ENCODE peak calls at places on chromosome 15, in eight cellular contexts. O, R, Y, K, E, A, I and T are unnamed samples.

GRCh38 chr15:66673410-66674322 is 28.4 kb upstream of the SMAD6 start:
- DNase-seq in O (no peak), R (peak; percentile 57), Y (peak; percentile 56), K (peak; percentile 67), E (no peak), A (no peak), I (peak; percentile 76), T (peak; percentile 59)

GRCh38 chr15:99425666-99426301 is 140.0 kb upstream of the MEF2A start:
- DNase-seq in O (no peak), R (peak; percentile 49), Y (no peak), K (no peak), E (no peak), A (no peak), I (no peak), T (no peak)

GRCh38 chr15:48032911-48033310 is 87.9 kb upstream of the SLC24A5 start:
- DNase-seq in O (no peak), R (no peak), Y (no peak), K (no peak), E (no peak), A (no peak), I (no peak), T (no peak)

GRCh38 chr15:66952756-66953522 is 112.5 kb upstream of the SMAD3 start:
- DNase-seq in O (no peak), R (no peak), Y (no peak), K (no peak), E (no peak), A (no peak), I (no peak), T (no peak)

GRCh38 chr15:78208341-78208844 is 26.0 kb downstream of the ACSBG1 start:
- DNase-seq in O (peak; percentile 47), R (no peak), Y (no peak), K (no peak), E (no peak), A (no peak), I (no peak), T (no peak)

GRCh38 chr15:53747501-53748068 is 11.9 kb downstream of the WDR72 start:
- DNase-seq in O (no peak), R (no peak), Y (no peak), K (no peak), E (no peak), A (no peak), I (no peak), T (no peak)

GRCh38 chr15:92394327-92395175 is 870 bp downstream of the ST8SIA2 start:
- DNase-seq in O (no peak), R (no peak), Y (no peak), K (peak; percentile 74), E (no peak), A (no peak), I (no peak), T (no peak)

GRCh38 chr15:39584662-39585393 is 3.9 kb downstream of the THBS1 start:
- DNase-seq in O (no peak), R (peak; percentile 58), Y (no peak), K (no peak), E (peak; percentile 78), A (peak; percentile 28), I (no peak), T (no peak)

GRCh38 chr15:57611119-57611518 is 19.4 kb downstream of the MYZAP start:
- DNase-seq in O (no peak), R (no peak), Y (no peak), K (no peak), E (no peak), A (no peak), I (no peak), T (no peak)

GRCh38 chr15:57607570-57608000 is 15.9 kb downstream of the MYZAP start:
- DNase-seq in O (no peak), R (peak; percentile 67), Y (peak; percentile 51), K (no peak), E (peak; percentile 43), A (no peak), I (no peak), T (no peak)

GRCh38 chr15:57606816-57607215 is 15.1 kb downstream of the MYZAP start:
- DNase-seq in O (no peak), R (no peak), Y (no peak), K (no peak), E (no peak), A (no peak), I (no peak), T (no peak)

GRCh38 chr15:57610130-57610529 is 18.4 kb downstream of the MYZAP start:
- DNase-seq in O (no peak), R (peak; percentile 62), Y (no peak), K (no peak), E (peak; percentile 43), A (peak; percentile 50), I (no peak), T (no peak)

DNA sequence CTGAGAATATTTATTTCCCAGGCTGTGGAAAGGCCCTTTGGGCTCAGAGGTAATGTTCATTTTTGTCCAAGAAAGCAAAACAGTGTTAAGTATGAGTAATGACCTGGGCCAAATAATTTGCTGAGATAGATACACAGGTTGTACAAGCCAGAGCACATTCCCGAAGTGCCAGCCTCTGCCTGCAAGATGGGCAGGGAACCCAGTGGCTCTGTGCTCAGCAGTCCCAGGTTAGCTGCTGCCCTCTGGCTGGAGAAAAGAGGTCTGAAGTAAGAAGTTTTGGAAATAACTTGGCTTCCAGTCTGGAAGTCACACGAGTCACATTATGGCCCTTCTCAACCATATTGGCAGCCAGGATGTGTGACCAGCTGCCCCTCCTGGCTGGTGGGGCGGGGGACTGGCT is 20.2 kb downstream of the MYZAP start:
- DNase-seq in O (no peak), R (peak; percentile 48), Y (no peak), K (no peak), E (peak; percentile 29), A (no peak), I (no peak), T (no peak)
- TF ChIP-seq CTCF in O (no peak), R (peak; percentile 44), Y (no peak), K (no peak), E (peak; percentile 35), A (no peak), I (no peak), T (no peak)

DNA sequence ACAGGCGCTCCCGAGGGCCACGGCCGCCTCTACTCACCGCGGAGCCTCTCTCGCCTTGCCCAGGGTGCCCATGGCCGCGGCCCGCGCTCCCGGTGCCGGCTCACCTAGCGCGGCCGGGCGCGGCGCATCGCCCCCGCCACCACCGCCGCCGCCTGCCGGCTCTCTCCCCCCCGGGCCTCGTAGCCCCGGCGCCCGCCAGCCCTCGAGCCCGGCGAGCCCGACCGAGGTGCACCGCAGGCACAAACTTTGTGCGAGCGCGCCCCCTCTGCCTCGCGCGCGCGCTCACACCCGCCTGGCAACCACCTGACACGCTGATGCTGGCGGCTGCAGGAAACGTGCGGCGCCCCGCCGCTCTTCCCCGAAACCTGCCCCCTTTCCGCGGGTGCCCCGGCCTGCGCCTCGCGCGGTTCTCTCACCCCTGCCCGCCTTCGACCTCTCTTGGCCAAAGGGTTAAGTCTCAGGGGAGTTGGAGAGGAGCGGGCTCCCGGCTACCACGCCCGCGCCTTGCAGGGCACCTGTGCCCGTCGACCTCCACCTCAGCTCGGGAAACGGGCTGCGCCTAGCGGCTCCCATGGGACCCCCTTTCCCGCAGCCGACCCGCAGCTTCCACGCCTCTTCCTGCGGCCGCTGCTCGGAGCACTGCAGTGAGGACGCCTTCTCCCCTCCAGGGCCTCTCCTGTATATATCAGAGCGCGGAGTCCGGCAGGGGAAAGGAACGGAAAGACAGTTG is at the start of gene RASGRP1:
- DNase-seq in O (no peak), R (peak; percentile 36), Y (no peak), K (peak; percentile 56), E (peak; percentile 45), A (peak; percentile 56), I (peak; percentile 88), T (peak; percentile 84)
- TF ChIP-seq CTCF in O (no peak), R (no peak), Y (peak; percentile 31), K (no peak), E (peak; percentile 27), A (peak; percentile 53), I (no peak), T (peak; percentile 54)

GRCh38 chr15:84818221-84819131 is 1.3 kb downstream of the ALPK3 start:
- DNase-seq in O (no peak), R (peak; percentile 68), Y (no peak), K (peak; percentile 16), E (no peak), A (peak; percentile 14), I (peak; percentile 17), T (no peak)

GRCh38 chr15:84821501-84822021 is 4.4 kb downstream of the ALPK3 start:
- DNase-seq in O (no peak), R (peak; percentile 60), Y (no peak), K (no peak), E (no peak), A (no peak), I (no peak), T (no peak)

GRCh38 chr15:84817461-84818081 is 415 bp downstream of the ALPK3 start:
- DNase-seq in O (no peak), R (no peak), Y (no peak), K (peak; percentile 41), E (no peak), A (no peak), I (no peak), T (no peak)

GRCh38 chr15:84819791-84820190 is 2.6 kb downstream of the ALPK3 start:
- DNase-seq in O (no peak), R (no peak), Y (no peak), K (no peak), E (no peak), A (no peak), I (no peak), T (no peak)

DNA sequence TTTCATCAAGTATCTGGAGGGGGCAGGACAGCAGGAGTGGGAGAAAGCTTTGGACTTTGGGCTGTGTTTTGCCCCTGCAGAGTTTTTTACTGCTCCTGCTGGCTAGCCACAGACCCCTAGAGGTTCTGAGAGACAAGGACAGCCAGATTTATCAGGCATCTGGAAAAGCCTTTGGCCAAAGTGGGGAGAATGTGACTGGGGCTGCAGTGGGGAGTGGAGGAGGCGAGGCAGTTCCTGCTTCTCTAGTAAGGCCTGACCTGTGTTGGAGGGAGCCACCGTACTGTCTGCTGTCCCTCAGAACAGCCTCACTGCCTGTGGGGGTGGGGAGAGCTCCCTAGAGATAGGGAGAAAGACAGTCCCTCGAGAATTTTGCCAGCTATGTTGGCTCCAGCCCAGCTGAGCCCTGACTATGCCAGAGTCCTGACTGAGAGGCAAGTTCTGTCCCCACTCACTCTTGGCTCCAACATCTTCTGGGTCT is 2.2 kb downstream of the ALPK3 start:
- DNase-seq in O (no peak), R (no peak), Y (no peak), K (no peak), E (no peak), A (no peak), I (no peak), T (no peak)
- TF ChIP-seq CTCF in O (no peak), R (peak; percentile 23), Y (no peak), K (peak; percentile 37), E (no peak), A (no peak), I (no peak), T (no peak)

DNA sequence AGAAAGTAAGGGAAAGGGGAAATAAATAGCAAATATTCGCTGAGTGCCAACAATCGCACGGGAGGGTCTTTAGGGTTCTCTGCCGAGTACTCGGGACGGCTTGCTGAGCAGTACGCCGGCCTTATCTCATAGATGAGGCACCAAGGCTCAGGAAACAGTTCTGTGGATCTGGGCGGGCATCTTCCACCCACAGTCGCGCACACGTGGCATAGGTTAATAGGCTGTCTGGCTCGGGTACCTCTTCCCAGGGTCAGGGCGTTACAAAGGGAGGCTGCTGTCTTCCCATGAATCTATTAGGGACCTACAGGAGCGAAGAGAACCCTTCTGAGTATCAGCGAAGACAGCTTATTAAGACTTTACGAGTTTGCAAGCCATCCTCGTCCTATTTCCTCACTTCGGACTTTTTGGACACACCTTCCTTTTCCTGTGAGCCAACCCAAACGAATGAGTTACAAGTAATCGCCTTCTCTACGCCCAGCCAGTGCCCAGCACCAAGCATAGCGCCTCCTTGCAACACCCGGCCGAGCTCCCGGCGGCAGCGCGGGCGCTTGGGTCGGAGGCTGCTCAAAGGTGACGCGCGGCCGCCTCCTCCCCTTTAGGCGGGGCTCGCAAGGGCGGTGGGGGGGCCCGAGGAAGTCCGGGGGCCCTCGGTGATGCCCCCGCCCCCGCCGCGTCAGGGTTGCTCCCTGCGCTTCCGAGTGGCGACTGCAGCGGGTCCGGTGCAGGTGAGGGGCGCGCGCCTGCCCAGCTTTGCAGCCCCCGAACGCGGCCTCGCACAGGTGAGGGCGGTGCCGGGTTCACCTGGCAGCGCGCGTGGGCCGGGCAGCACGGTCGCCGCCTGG is at the start of gene MCTP2:
- DNase-seq in O (peak; percentile 69), R (peak; percentile 46), Y (peak; percentile 93), K (peak; percentile 38), E (peak; percentile 66), A (peak; percentile 70), I (peak; percentile 92), T (peak; percentile 74)
- TF ChIP-seq CTCF in O (no peak), R (no peak), Y (no peak), K (no peak), E (peak; percentile 17), A (peak; percentile 7), I (no peak), T (no peak)